ENCODE peak calls at places on chromosome 3, in six cellular contexts. A is MM.1S, W is GM23248, N is adipocyte, P is aorta, Z is tibial nerve. H is an unnamed sample. For H3K36me3 and H3K27me3, the result is how much of the 10 kb centered on the place peaks cover.

GRCh38 chr3:81154611-81155143 is 606.8 kb downstream of the GBE1 start:
- DNase-seq in P (no peak), Z (no peak), W (no peak), N (no peak), A (no peak), H (no peak)

GRCh38 chr3:112908252-112908651 is 61.6 kb upstream of the CD200R1L start:
- DNase-seq in A (peak), P (no peak), Z (no peak), W (no peak), N (no peak), H (no peak)

GRCh38 chr3:177069514-177070329 is 127.6 kb downstream of the TBL1XR1 start:
- DNase-seq in N (peak), P (no peak), A (no peak), Z (no peak), W (peak), H (no peak)

GRCh38 chr3:104474011-104474410 is 892.7 kb upstream of the ALCAM start:
- DNase-seq in N (no peak), A (peak), P (no peak), Z (no peak), W (no peak), H (no peak)

GRCh38 chr3:117853923-117854322 is 1144.3 kb downstream of the TUSC7 start:
- DNase-seq in A (no peak), Z (no peak), P (no peak), W (peak), N (peak), H (no peak)

GRCh38 chr3:117540583-117540982 is 831.0 kb downstream of the TUSC7 start:
- DNase-seq in P (no peak), W (peak), A (no peak), Z (no peak), N (no peak), H (no peak)

GRCh38 chr3:120276767-120277166 is 8.3 kb downstream of the GPR156 start:
- DNase-seq in W (no peak), N (no peak), Z (no peak), P (no peak), A (no peak), H (no peak)

GRCh38 chr3:59641169-59641914 is 591.5 kb upstream of the CFAP20DC start:
- DNase-seq in P (peak), Z (peak), N (peak), A (no peak), W (peak), H (no peak)

GRCh38 chr3:127978636-127979035 is 63.6 kb downstream of the KBTBD12 start:
- DNase-seq in A (no peak), N (no peak), W (peak), Z (no peak), P (no peak), H (no peak)

GRCh38 chr3:154898398-154898797 is 181.7 kb upstream of the MME start:
- DNase-seq in P (no peak), W (no peak), N (peak), Z (no peak), A (no peak), H (no peak)

GRCh38 chr3:40258555-40258954 is 51.0 kb upstream of the EIF1B start:
- DNase-seq in Z (no peak), N (peak), W (peak), P (no peak), A (no peak), H (peak)

GRCh38 chr3:63387568-63387967 is 109.5 kb downstream of the SYNPR start:
- DNase-seq in N (no peak), Z (no peak), W (peak), P (no peak), A (no peak), H (no peak)

GRCh38 chr3:141646760-141647561 is 91.1 kb upstream of the RNF7 start:
- DNase-seq in Z (peak), W (peak), P (peak), N (no peak), A (no peak), H (peak)

GRCh38 chr3:11187678-11188077 is 33.4 kb downstream of the HRH1 start:
- DNase-seq in A (no peak), Z (no peak), W (peak), P (no peak), N (peak), H (no peak)

GRCh38 chr3:129486057-129487035 is 42.1 kb upstream of the RHO start:
- DNase-seq in W (peak), A (no peak), N (peak), Z (no peak), P (peak), H (peak)

DNA sequence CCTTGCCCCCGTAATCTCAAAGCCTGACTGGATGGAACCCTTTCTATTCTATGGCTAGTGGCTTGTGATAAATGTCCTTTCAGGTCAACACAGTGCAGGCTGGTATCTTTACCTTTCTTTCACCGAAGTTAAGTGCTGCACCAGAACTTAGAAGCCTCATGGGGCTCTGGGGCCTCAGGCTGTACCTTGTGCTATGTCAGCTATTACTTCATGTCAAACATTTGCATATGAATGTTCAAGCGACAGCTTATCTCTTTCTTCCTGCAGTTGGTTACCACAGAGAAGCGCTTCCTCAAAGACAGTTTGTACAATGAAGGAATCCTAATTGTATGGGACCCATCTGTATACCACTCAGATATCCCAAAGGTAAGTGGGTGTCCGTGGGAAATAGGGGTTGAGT is 66.7 kb downstream of the RPL39L start:
- DNase-seq in Z (no peak), A (peak), N (no peak), W (no peak), P (no peak), H (no peak)
- H3K36me3 ChIP-seq in Z (under half), A (under half), N (under half), W (under half), P (under half), H (under half)

GRCh38 chr3:53160660-53161344 is at the start of gene PRKCD:
- DNase-seq in W (peak), P (peak), N (peak), Z (peak), A (peak), H (peak)

GRCh38 chr3:53160335-53160659 is 712 bp upstream of the PRKCD start:
- DNase-seq in A (no peak), Z (no peak), W (no peak), P (no peak), N (no peak), H (no peak)

GRCh38 chr3:53158700-53159414 is 2.2 kb upstream of the PRKCD start:
- DNase-seq in W (no peak), Z (no peak), A (no peak), P (no peak), N (no peak), H (no peak)

GRCh38 chr3:53157974-53158580 is 2.9 kb upstream of the PRKCD start:
- DNase-seq in A (no peak), P (no peak), W (no peak), N (no peak), Z (no peak), H (no peak)

GRCh38 chr3:53159415-53160135 is 1.4 kb upstream of the PRKCD start:
- DNase-seq in Z (no peak), N (no peak), A (no peak), P (no peak), W (no peak), H (peak)
- H3K27me3 ChIP-seq in Z (under half), N (under half), A (under half), P (under half), W (under half), H (under half)

GRCh38 chr3:196268270-196269163 is 19.0 kb downstream of the PCYT1A start:
- DNase-seq in A (no peak), P (no peak), W (peak), Z (no peak), N (peak), H (peak)
- H3K36me3 ChIP-seq in A (under half), P (under half), W (under half), Z (under half), N (half or more), H (under half)

GRCh38 chr3:13704174-13704573 is 155.2 kb downstream of the FBLN2 start:
- DNase-seq in P (no peak), N (no peak), W (no peak), A (no peak), Z (no peak), H (no peak)
- H3K27me3 ChIP-seq in P (under half), N (under half), W (under half), A (under half), Z (under half), H (under half)

GRCh38 chr3:124730920-124731297 is 657 bp downstream of the UMPS start:
- DNase-seq in W (no peak), A (no peak), N (no peak), Z (no peak), P (no peak), H (no peak)

GRCh38 chr3:124730129-124730919 is at the start of gene UMPS:
- DNase-seq in Z (peak), W (peak), P (peak), A (peak), N (peak), H (peak)

GRCh38 chr3:124731760-124732159 is 1.5 kb downstream of the UMPS start:
- DNase-seq in A (no peak), W (no peak), N (no peak), Z (no peak), P (no peak), H (no peak)
- H3K36me3 ChIP-seq in A (under half), W (under half), N (under half), Z (under half), P (under half), H (under half)

GRCh38 chr3:114081022-114081421 is 24.5 kb downstream of the QTRT2 start:
- DNase-seq in P (no peak), Z (no peak), A (no peak), N (peak), W (peak), H (no peak)

GRCh38 chr3:114089675-114090074 is 33.1 kb downstream of the QTRT2 start:
- DNase-seq in P (no peak), W (no peak), N (no peak), A (no peak), Z (no peak), H (no peak)

GRCh38 chr3:114083112-114083511 is 26.6 kb downstream of the QTRT2 start:
- DNase-seq in P (no peak), W (no peak), Z (no peak), N (no peak), A (no peak), H (no peak)

GRCh38 chr3:114086356-114086755 is 29.8 kb downstream of the QTRT2 start:
- DNase-seq in A (no peak), Z (no peak), P (no peak), N (no peak), W (no peak), H (no peak)
- H3K27me3 ChIP-seq in A (under half), Z (under half), P (under half), N (under half), W (under half), H (under half)

GRCh38 chr3:30671527-30672286 is 65.3 kb downstream of the TGFBR2 start:
- DNase-seq in A (no peak), Z (no peak), N (no peak), P (no peak), W (no peak), H (no peak)

GRCh38 chr3:30668051-30668609 is 61.7 kb downstream of the TGFBR2 start:
- DNase-seq in N (no peak), P (no peak), Z (no peak), W (no peak), A (no peak), H (peak)

GRCh38 chr3:30672959-30673358 is 66.6 kb downstream of the TGFBR2 start:
- DNase-seq in Z (no peak), P (no peak), A (no peak), N (no peak), W (no peak), H (no peak)

GRCh38 chr3:30672287-30672735 is 65.9 kb downstream of the TGFBR2 start:
- DNase-seq in Z (no peak), P (no peak), N (no peak), W (no peak), A (no peak), H (no peak)

GRCh38 chr3:30670292-30670691 is 63.9 kb downstream of the TGFBR2 start:
- DNase-seq in P (no peak), W (no peak), N (no peak), Z (no peak), A (no peak), H (no peak)
- H3K36me3 ChIP-seq in P (under half), W (half or more), N (half or more), Z (under half), A (under half), H (under half)

GRCh38 chr3:149021830-149022229 is 30.5 kb downstream of the GYG1 start:
- DNase-seq in N (no peak), A (no peak), Z (no peak), P (no peak), W (no peak), H (peak)

GRCh38 chr3:149020196-149020838 is 29.0 kb downstream of the GYG1 start:
- DNase-seq in P (peak), A (no peak), W (peak), N (no peak), Z (no peak), H (no peak)

GRCh38 chr3:149019581-149019980 is 28.2 kb downstream of the GYG1 start:
- DNase-seq in P (no peak), A (no peak), Z (no peak), W (no peak), N (no peak), H (no peak)

GRCh38 chr3:149018247-149018646 is 26.9 kb downstream of the GYG1 start:
- DNase-seq in P (no peak), N (peak), A (no peak), Z (no peak), W (peak), H (no peak)

GRCh38 chr3:149020839-149021252 is 29.5 kb downstream of the GYG1 start:
- DNase-seq in N (no peak), W (peak), A (no peak), Z (no peak), P (no peak), H (peak)
- H3K27me3 ChIP-seq in N (under half), W (under half), A (under half), Z (under half), P (under half), H (under half)

DNA sequence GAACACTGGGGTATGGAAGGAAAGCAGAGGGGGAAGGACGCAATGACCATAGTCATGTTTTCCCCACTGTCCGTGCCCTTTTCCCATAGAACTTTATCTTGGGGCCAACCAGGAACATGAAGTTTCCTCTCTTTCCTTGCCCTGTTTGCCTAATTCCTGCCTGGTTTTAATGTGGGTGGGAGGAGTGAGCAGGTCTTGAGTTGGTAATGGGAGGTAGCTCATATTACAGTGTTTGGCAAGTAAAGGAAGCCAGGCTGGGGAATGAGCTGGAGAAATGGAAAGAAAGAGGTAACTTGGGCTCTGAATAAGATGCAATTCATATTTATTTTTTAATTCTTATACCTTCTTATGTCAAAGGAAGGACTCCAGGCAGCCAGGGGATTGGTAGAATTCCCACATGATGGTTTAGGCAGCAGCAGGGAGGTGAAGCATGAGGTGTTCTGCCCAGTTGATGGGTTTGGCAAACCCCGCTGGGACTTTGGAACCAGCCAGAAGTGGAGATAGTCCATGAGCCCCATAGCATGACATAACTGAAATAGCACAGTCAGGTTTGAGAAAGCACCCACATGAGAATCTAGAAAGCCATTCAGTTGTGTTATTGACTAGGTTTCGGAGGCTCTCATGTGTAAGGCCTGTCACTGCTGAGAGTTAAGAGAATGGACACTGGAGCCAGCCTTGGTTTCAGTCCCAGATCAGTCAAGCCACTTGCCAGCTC is 60.0 kb downstream of the CCK start:
- DNase-seq in Z (no peak), A (no peak), N (no peak), W (no peak), P (no peak), H (no peak)
- H3K36me3 ChIP-seq in Z (under half), A (under half), N (half or more), W (under half), P (under half), H (under half)

H was measured in H7.